ENCODE peak calls at places on chromosome 19, in seven cellular contexts. D, U, E, G, L, M and K are unnamed samples.

GRCh38 chr19:47095707-47096704 is 17.6 kb downstream of the ZC3H4 start:
- DNase-seq in D (peak), U (peak), E (peak), G (peak), L (no peak), M (peak), K (no peak)

GRCh38 chr19:1652471-1653299 is at the start of gene TCF3:
- DNase-seq in D (peak), U (peak), E (peak), G (peak), L (peak), M (peak), K (peak)

GRCh38 chr19:4774136-4774535 is 17.4 kb upstream of the FEM1A start:
- DNase-seq in D (no peak), U (no peak), E (no peak), G (peak), L (no peak), M (no peak), K (no peak)

GRCh38 chr19:15452111-15453047 is 2.6 kb upstream of the WIZ start:
- DNase-seq in D (peak), U (peak), E (peak), G (peak), L (no peak), M (peak), K (peak)

GRCh38 chr19:28358604-28359003 is 854.3 kb downstream of the UQCRFS1 start:
- DNase-seq in D (peak), U (no peak), E (no peak), G (no peak), L (no peak), M (peak), K (no peak)

GRCh38 chr19:28485300-28485699 is 727.7 kb downstream of the UQCRFS1 start:
- DNase-seq in D (no peak), U (no peak), E (peak), G (no peak), L (no peak), M (peak), K (no peak)

GRCh38 chr19:29379257-29379986 is 146.4 kb upstream of the VSTM2B start:
- DNase-seq in D (no peak), U (no peak), E (no peak), G (no peak), L (no peak), M (no peak), K (no peak)

GRCh38 chr19:47315125-47315821 is 5.6 kb downstream of the C5AR1 start:
- DNase-seq in D (peak), U (peak), E (peak), G (no peak), L (peak), M (peak), K (peak)

GRCh38 chr19:4012092-4012974 is 4.8 kb downstream of the PIAS4 start:
- DNase-seq in D (no peak), U (no peak), E (peak), G (no peak), L (no peak), M (no peak), K (no peak)

DNA sequence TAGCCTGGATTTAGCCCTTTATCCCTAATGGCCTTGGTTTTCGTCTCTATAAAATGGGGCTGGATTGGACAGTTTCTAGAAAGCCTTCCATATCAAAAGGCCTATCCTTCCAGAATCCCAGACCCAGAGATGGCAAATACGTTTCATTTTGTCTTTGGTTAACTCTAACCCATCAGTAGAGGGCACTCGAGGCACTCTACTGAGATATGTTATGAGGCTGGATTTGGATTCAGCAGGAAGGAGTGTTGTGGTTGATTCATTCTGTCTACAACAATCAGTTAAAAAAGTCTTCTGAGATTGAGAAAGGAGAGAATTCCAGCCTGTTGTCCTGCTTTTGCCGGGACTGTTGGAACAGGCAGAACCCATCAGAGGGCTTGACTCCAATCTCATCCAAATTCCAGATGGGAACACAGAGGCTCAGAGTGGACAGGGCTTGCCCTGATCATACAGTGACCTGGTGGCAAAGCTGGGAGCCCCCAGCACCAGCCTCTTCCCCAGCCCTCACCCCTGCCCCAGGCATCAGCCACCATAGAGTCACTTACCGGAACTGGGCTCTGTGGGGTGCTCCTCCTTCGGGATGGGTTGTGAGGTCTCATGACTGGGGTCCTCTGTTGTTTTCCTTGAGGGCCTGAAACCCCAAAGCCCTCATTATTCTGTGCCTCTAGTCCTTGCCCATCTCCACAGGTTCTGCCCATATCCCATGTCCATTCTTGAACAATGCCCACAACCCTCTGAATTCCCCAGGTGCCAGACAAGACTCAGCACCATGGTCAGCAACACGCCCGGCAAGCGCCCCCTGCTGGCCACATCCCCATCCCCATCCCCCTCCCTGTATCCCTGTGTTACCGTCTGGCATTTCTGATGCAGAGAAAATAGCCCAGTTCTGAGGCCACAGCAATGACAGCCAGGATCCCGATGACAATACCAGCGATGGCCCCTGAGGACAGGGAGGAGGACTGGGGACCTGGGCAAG is 12.3 kb upstream of the ZNF180 start:
- DNase-seq in D (peak), U (peak), E (peak), G (no peak), L (no peak), M (peak), K (peak)
- TF ChIP-seq CTCF in D (peak), U (peak), E (no peak), G (no peak), L (peak), M (peak), K (peak)

DNA sequence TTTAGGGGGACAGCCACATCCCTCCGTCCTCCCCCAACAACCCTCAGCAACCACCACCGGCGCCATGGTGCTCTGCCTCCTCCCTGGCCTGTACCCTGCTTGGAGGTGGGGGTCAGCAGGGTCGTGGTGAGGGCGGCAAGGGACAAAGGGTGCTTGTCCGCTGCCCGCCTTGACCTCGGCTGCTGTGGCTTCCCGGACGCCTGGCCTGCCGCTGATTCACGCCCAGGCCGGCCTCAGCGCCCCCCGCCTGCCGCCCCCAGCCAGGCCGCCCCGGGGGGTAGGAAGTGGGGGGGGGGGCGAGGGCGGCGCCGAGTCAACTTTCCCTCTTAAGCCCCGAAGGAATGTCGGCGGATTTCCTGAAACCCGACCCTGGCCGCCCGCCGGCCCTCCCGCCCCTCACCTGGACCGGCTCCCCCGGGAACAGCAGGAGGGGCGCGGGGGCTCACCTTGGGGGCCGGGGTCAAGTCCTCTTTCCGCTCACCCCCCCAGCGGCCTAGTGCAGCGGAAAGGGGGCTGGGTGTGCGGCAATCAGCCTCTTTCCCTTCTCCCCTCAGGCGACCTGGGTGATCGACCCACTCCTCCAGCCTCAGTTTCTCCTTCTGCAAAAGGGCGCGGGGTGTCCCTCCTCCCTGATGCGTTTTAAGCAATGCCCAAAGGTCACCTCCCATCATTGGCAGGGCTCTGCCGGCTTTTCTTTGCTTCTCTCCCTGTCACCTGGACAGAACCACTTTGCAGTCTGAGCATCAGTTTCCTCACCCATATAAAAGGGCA is 1.9 kb upstream of the TMEM59L start:
- DNase-seq in D (no peak), U (peak), E (no peak), G (no peak), L (no peak), M (no peak), K (no peak)
- H3K4me3 ChIP-seq in D (no peak), U (peak), E (no peak), G (no peak), L (no peak), M (no peak), K (no peak)

GRCh38 chr19:51096473-51097165 is 11.6 kb downstream of the CTU1 start:
- DNase-seq in D (no peak), U (no peak), E (no peak), G (no peak), L (no peak), M (no peak), K (peak)

GRCh38 chr19:51097796-51098195 is 10.4 kb downstream of the CTU1 start:
- DNase-seq in D (no peak), U (no peak), E (no peak), G (no peak), L (no peak), M (no peak), K (no peak)

GRCh38 chr19:51098366-51099069 is 9.7 kb downstream of the CTU1 start:
- DNase-seq in D (peak), U (no peak), E (no peak), G (no peak), L (no peak), M (peak), K (no peak)

GRCh38 chr19:51099070-51099382 is 9.2 kb downstream of the CTU1 start:
- DNase-seq in D (no peak), U (no peak), E (no peak), G (no peak), L (no peak), M (no peak), K (no peak)

GRCh38 chr19:51097166-51097736 is 11.0 kb downstream of the CTU1 start:
- DNase-seq in D (peak), U (peak), E (peak), G (peak), L (no peak), M (peak), K (peak)
- TF ChIP-seq CTCF in D (peak), U (peak), E (peak), G (peak), L (peak), M (peak), K (peak)

GRCh38 chr19:6767081-6767356 is 216 bp downstream of the SH2D3A start:
- DNase-seq in D (no peak), U (peak), E (peak), G (no peak), L (no peak), M (no peak), K (no peak)
- H3K4me3 ChIP-seq in D (no peak), U (peak), E (peak), G (peak), L (no peak), M (peak), K (peak)

DNA sequence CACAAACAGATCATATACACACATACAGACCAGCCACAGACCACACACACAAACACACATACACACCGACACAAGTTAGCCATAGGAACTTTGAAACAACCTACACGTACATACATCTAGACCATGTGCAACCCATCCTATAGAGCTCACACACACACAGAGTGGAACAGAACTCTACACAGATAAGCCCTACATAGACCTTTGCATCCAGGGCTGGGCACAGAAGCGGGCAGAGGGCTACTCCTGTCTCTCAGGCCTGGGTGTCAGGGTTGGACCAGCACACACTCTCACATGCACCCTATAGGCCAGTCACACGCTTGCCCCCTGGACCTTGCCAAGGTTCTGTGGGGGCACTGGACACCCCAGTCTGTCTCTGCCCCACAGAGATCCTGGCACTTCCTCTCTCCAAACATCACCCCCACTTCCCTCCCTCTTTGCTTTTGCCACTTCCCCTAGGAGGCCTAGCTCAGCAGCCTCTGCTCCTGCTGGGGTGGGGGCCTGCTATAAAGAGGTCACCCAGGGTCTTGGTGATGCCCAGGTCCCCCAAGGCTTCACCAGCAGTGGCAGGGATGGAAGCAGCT is 5.8 kb upstream of the JUNB start:
- DNase-seq in D (no peak), U (no peak), E (peak), G (no peak), L (no peak), M (no peak), K (no peak)
- TF ChIP-seq CTCF in D (no peak), U (no peak), E (no peak), G (no peak), L (no peak), M (no peak), K (no peak)

GRCh38 chr19:16524991-16525734 is 17.1 kb downstream of the CHERP start:
- DNase-seq in D (no peak), U (no peak), E (no peak), G (no peak), L (no peak), M (no peak), K (no peak)

GRCh38 chr19:16527334-16527935 is 14.8 kb downstream of the CHERP start:
- DNase-seq in D (no peak), U (no peak), E (no peak), G (no peak), L (no peak), M (no peak), K (no peak)

GRCh38 chr19:16527971-16528521 is 14.2 kb downstream of the CHERP start:
- DNase-seq in D (no peak), U (no peak), E (peak), G (no peak), L (no peak), M (peak), K (peak)

GRCh38 chr19:16522559-16523377 is 19.5 kb downstream of the CHERP start:
- DNase-seq in D (no peak), U (no peak), E (no peak), G (no peak), L (no peak), M (no peak), K (no peak)

GRCh38 chr19:16525751-16526481 is 16.3 kb downstream of the CHERP start:
- DNase-seq in D (no peak), U (no peak), E (no peak), G (no peak), L (no peak), M (no peak), K (no peak)
- H3K4me3 ChIP-seq in D (no peak), U (no peak), E (no peak), G (no peak), L (no peak), M (no peak), K (no peak)

GRCh38 chr19:41154060-41154459 is 39.0 kb upstream of the CYP2S1 start:
- DNase-seq in D (no peak), U (no peak), E (no peak), G (no peak), L (no peak), M (no peak), K (no peak)

GRCh38 chr19:41159861-41160260 is 33.2 kb upstream of the CYP2S1 start:
- DNase-seq in D (no peak), U (peak), E (no peak), G (no peak), L (no peak), M (no peak), K (no peak)

GRCh38 chr19:41161903-41162302 is 31.1 kb upstream of the CYP2S1 start:
- DNase-seq in D (no peak), U (no peak), E (no peak), G (no peak), L (no peak), M (no peak), K (no peak)

DNA sequence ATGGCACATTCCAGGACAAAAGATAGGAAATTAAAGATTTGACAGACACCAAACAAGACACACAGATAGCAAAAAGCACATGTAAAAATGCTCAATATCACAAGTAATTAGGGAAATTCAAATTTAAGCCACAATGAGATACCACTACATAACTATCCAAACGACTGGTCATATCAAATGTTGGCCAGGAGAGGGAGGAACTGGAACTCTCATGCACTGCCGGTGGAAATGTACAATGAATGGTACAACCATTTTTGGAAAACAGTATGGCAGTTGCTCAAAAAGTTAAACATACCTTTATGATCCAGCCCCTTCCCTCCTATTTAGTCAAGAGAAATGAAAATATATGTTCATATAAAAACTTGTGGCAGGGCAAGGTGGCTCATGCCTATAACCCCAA is 36.8 kb upstream of the CYP2S1 start:
- DNase-seq in D (no peak), U (no peak), E (no peak), G (no peak), L (no peak), M (no peak), K (no peak)
- TF ChIP-seq CTCF in D (no peak), U (no peak), E (no peak), G (no peak), L (no peak), M (peak), K (peak)

DNA sequence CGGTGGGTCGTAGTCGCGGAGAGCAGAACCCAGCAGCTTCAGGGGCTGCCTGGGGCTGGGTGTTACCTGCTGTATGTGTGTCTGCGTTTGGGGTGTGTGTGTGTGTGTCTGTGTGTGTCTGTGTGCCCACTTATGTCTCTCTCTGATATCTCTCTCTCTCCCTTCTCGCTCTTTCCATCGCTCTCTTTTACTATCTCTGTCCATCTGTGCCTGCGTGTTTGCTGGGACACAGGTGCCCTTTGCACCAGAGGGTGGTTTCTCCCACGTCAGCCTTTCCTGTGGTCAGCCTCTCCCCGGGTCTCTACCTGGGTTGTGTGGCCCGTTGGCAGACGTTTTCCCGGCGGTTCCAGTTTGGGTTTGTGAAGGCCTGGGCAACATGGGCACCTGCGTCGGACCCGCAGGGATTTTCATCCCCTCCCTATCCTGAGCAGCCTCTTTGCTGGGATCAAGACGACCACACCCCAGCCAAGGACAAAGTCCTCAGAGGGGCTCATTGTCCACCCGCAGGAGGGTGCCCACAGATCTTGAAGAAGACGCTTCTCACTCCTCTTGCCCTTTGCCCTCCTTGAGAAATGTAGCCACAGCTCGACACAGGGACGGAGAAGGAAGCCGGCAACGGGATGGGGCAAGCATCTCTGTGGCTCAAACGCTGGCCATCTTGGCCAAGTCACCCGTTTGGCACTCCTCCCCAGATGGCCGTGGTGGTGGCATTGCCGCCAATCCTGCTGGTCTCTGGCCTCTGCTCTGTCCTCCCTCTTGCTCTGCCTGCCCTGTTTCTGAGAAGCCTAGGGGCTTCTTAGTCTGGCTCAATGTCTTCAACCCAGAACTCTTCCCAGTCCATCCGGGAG is 43.3 kb downstream of the ZNF146 start:
- DNase-seq in D (no peak), U (no peak), E (no peak), G (no peak), L (no peak), M (no peak), K (no peak)
- H3K4me3 ChIP-seq in D (no peak), U (no peak), E (no peak), G (peak), L (no peak), M (no peak), K (no peak)

DNA sequence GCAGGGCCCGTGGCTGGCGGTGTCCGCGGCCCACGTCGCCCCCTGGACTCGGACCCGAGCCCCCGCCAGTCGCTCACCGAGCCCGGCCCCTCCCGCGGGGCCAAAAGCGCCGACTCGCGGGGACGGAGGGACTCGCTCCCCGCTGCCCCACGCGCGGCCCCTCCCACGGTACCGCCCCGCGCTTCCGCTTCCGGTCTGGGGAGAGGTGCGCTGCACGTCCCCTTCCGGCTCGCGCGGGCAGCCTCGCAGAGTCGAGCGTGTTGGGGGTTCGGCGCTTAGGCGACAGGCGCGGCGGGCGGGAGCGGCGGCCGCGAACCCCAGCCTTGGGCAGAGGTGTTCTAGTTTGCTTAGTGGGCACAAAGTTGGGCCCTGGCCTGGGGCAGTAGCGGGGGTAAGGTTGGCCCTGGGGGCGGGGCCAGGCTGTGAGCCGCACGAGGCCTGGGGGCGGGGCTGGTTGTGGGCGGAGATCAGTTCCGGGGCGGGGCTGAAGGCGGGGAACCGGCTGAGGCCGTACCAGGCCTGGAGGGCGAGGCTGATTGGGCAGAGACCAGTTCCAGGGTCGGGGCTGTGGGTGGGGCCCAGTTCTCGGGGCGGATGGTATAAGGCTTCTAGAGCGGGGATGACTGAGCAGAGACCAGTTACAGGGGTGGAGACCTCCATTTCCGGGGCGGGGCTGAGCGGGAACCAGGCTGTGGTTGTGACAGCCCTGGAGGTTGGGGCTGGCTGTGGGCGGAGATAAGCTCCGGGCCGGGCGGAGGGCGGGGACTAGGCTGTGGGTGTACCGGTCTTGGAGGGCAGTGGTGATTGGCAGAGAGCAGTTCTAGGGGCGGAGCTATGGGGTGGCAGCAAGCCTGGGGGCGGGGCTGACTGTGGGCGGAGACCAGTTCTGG is at the start of the genes MBD3L1 and ZNF558:
- DNase-seq in D (peak), U (peak), E (peak), G (peak), L (peak), M (peak), K (peak)
- TF ChIP-seq CTCF in D (no peak), U (peak), E (peak), G (peak), L (peak), M (no peak), K (no peak)